ENCODE peak calls at places on chromosome 17, in four cellular contexts. N is upper lobe of right lung, F is neural progenitor cell, P is mucosa of descending colon. D is an unnamed sample.

GRCh38 chr17:68748381-68748780 is 147.2 kb upstream of the FAM20A start:
- DNase-seq in N (no peak), P (no peak), F (no peak), D (no peak)

GRCh38 chr17:54324813-54325212 is 502.1 kb downstream of the KIF2B start:
- DNase-seq in N (no peak), F (no peak), P (no peak), D (no peak)

GRCh38 chr17:39641883-39642282 is 4.9 kb downstream of the STARD3 start:
- DNase-seq in N (no peak), P (no peak), F (no peak), D (no peak)

GRCh38 chr17:40442392-40443195 is 656 bp upstream of the IGFBP4 start:
- DNase-seq in P (peak; percentile 55), F (no peak), N (peak; percentile 75), D (no peak)

GRCh38 chr17:45739786-45740185 is 44.3 kb upstream of the CRHR1 start:
- DNase-seq in F (no peak), P (no peak), N (peak; percentile 85), D (no peak)

GRCh38 chr17:44266402-44267164 is 1.4 kb downstream of the SLC4A1 start:
- DNase-seq in N (no peak), F (no peak), P (no peak), D (no peak)

GRCh38 chr17:40922239-40922638 is 15.2 kb downstream of the KRT23 start:
- DNase-seq in F (no peak), N (no peak), P (no peak), D (no peak)

GRCh38 chr17:5355416-5356129 is 63.9 kb downstream of the NUP88 start:
- DNase-seq in N (no peak), P (no peak), F (no peak), D (no peak)

GRCh38 chr17:73148540-73149334 is 16.1 kb upstream of the SSTR2 start:
- DNase-seq in P (no peak), F (no peak), N (no peak), D (no peak)

GRCh38 chr17:45451131-45451530 is 18.5 kb upstream of the ARHGAP27 start:
- DNase-seq in N (peak; percentile 64), F (no peak), P (no peak), D (no peak)

GRCh38 chr17:39823407-39824054 is 40.6 kb downstream of the IKZF3 start:
- DNase-seq in P (no peak), F (peak; percentile 13), N (no peak), D (no peak)

GRCh38 chr17:11943759-11944347 is 53.4 kb downstream of the ZNF18 start:
- DNase-seq in N (no peak), F (no peak), P (no peak), D (no peak)

GRCh38 chr17:74532115-74532514 is 840 bp upstream of the CD300LB start:
- DNase-seq in P (peak; percentile 40), N (no peak), F (no peak), D (no peak)

GRCh38 chr17:58352843-58353719 is 1.1 kb upstream of the SUPT4H1 start:
- DNase-seq in F (peak; percentile 81), P (peak; percentile 59), N (peak; percentile 68), D (no peak)

GRCh38 chr17:78486946-78487680 is 90.1 kb downstream of the DNAH17 start:
- DNase-seq in N (no peak), P (no peak), F (no peak), D (no peak)

GRCh38 chr17:58329035-58329807 is 626 bp upstream of the TSPOAP1 start:
- DNase-seq in P (peak; percentile 44), F (peak; percentile 46), N (peak; percentile 73), D (no peak)

GRCh38 chr17:37830151-37830993 is 85.5 kb upstream of the HNF1B start:
- DNase-seq in N (no peak), F (no peak), P (no peak), D (no peak)

GRCh38 chr17:34706029-34706428 is 126.6 kb downstream of the TMEM132E start:
- DNase-seq in P (peak; percentile 32), N (no peak), F (peak; percentile 82), D (no peak)

GRCh38 chr17:31067699-31068184 is 27.0 kb upstream of the NF1 start:
- DNase-seq in F (no peak), P (no peak), N (no peak), D (peak; percentile 43)

GRCh38 chr17:78918979-78919378 is 6.2 kb downstream of the TIMP2 start:
- DNase-seq in P (no peak), F (no peak), N (no peak), D (no peak)

GRCh38 chr17:21388066-21388465 is 11.9 kb downstream of the KCNJ12 start:
- DNase-seq in N (no peak), F (no peak), P (no peak), D (no peak)

GRCh38 chr17:74892013-74892841 is 1.2 kb downstream of the FADS6 start:
- DNase-seq in N (no peak), P (no peak), F (no peak), D (no peak)

GRCh38 chr17:7147772-7148171 is 31.4 kb downstream of the ASGR1 start:
- DNase-seq in F (no peak), P (no peak), N (no peak), D (no peak)

GRCh38 chr17:47813512-47814031 is 8.0 kb downstream of the OSBPL7 start:
- DNase-seq in N (peak; percentile 60), P (no peak), F (no peak), D (no peak)

GRCh38 chr17:47813077-47813476 is 8.5 kb downstream of the OSBPL7 start:
- DNase-seq in N (peak; percentile 57), P (no peak), F (no peak), D (no peak)

GRCh38 chr17:47810901-47811635 is 10.5 kb downstream of the OSBPL7 start:
- DNase-seq in F (no peak), P (peak; percentile 76), N (peak; percentile 59), D (no peak)

GRCh38 chr17:47811709-47812108 is 9.9 kb downstream of the OSBPL7 start:
- DNase-seq in F (no peak), P (no peak), N (no peak), D (no peak)

DNA sequence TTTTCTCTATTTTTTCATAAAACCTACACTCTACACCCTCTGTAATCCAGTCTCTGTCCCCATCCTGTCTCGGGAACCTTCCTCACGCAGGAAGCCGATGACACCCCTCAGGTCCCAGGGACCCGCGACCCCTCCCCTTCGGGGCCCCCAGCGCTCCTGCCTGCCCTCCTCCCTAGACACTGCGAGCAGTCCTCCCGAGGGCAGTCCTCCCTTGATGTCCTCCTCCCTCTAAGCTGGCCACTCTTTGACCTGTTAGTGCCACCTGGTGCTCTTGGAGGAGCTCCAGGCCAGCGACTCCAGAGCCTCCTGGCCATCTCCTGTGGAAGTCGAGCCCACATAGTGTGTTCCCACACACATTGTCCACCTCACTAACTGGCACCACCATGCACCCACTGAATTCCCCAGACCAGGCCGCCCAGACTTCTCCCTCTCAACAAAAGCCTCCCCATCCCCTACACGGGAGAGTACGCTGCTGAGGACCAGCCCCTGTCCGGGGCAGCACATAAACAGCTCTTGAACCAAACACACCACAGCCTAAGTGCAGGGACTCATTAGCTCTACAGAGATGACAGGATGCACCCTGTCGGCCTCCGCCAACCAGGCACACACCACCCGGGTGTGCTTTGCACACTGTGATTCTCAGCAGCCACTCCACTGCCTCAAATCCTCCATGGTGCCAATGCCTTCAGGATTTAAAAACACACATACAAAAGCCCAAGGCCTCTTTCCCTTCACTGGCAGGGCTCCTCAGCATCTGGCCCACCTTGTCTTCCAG is 9.3 kb downstream of the OSBPL7 start:
- DNase-seq in N (peak; percentile 51), P (no peak), F (no peak), D (no peak)
- H3K36me3 ChIP-seq in N (peaks cover 73% of the 10 kb centered on the region), P (peaks cover 14% of the 10 kb centered on the region), F (no peaks in the 10 kb centered on the region), D (no peaks in the 10 kb centered on the region)

GRCh38 chr17:47278561-47278960 is 24.9 kb downstream of the ITGB3 start:
- DNase-seq in N (no peak), P (no peak), F (no peak), D (no peak)

GRCh38 chr17:47281246-47281645 is 27.6 kb downstream of the ITGB3 start:
- DNase-seq in F (no peak), N (no peak), P (no peak), D (no peak)

GRCh38 chr17:47277921-47278320 is 24.3 kb downstream of the ITGB3 start:
- DNase-seq in N (no peak), F (no peak), P (no peak), D (no peak)

GRCh38 chr17:47279062-47279801 is 25.6 kb downstream of the ITGB3 start:
- DNase-seq in P (peak; percentile 47), N (peak; percentile 73), F (no peak), D (no peak)

DNA sequence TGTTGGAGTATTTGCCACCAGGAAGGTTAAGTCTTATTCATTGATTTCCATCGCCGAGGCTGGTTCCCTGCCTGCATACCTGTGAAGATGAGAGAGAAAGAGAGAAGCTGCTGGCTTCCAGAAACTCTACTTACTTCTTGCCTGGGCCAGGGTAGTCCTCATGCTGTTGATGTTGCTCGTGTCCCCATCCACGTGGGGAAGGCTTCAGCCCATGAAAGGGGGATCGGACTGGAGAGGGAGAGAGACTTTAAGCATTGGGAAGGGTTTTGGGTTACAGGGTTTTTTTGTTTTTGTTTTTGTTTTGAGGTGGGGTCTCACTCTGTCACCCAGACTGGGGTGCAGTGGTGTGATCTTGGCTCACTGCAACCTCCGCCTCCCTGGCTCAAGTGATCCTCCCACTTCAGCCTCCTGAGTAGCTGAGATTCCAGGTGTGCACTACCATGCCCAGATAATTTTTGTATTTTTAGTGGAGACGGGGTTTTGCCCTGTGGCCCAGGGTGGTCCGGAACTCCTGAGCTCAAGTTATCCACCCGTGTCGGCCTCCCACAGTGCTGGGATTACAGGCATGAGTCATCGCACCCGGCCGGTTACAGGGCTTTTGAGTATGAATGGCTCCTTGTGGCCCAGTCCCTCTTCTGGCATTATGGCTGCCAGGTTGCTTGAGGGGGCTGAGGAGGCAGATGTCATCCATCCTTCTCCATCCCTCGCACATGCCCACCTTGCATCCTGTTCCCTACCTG is 26.6 kb downstream of the ITGB3 start:
- DNase-seq in P (no peak), N (no peak), F (no peak), D (no peak)
- H3K4me1 ChIP-seq in P (peaks cover 18% of the 10 kb centered on the region), N (peaks cover 52% of the 10 kb centered on the region), F (peaks cover 17% of the 10 kb centered on the region), D (peaks cover 15% of the 10 kb centered on the region)

GRCh38 chr17:80358131-80358530 is 56.8 kb upstream of the ENDOV start:
- DNase-seq in N (no peak), F (no peak), P (no peak), D (no peak)
- H3K36me3 ChIP-seq in N (peaks cover 94% of the 10 kb centered on the region), F (no peaks in the 10 kb centered on the region), P (peaks cover 28% of the 10 kb centered on the region), D (peaks cover 41% of the 10 kb centered on the region)

DNA sequence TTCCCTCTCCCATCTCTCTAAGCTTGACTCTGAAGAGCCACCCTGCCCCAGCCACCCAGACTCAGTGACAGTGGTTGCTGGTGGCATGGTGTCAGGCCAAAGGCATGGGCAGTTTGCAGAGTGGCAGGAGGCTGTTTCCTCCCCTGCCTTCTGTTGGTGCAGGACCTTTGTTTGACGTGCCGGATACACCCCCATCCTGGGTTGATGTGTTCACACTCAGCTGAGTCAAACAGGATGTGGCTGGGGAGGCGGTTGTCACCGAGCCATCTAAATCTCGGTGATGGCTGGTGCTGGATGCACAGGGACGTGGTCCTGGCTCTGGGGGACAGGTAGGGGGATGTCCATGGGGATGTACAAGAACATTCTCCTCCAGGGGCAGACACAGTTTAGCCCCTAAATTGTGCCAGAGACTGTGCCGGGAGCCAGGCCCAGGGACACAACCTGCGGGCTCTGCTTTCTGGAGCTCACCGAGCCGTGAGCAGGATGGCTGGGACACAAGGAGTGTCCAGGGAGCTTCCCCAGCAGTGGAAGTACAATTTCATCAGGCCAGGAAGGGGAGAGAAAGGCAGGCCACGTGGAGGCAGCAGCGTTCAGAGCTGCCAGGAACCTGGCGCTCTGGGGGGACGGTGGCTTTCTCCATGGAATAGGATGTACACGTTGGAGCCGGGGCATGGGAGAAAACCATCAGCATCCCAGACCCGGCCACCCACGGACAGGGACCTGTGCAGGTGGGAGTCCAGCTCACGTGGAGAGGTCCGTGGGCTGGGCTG is 264.2 kb downstream of the SEC14L1 start:
- DNase-seq in P (peak; percentile 73), F (no peak), N (peak; percentile 78), D (peak; percentile 43)
- H3K4me1 ChIP-seq in P (peaks cover 25% of the 10 kb centered on the region), F (peaks cover 24% of the 10 kb centered on the region), N (peaks cover 71% of the 10 kb centered on the region), D (peaks cover 82% of the 10 kb centered on the region)